ENCODE peak calls at places on chromosomes 12 and 14, in five cellular contexts. Y is H1, A is right lobe of liver, G is A549, L is ovary. H is an unnamed sample.

GRCh38 chr12:119710941-119711551 is 43.1 kb downstream of the PRKAB1 start:
- DNase-seq in Y (no peak), L (no peak), G (no peak), A (no peak), H (no peak)

GRCh38 chr12:54587315-54587821 is 1.1 kb downstream of the PPP1R1A start:
- DNase-seq in L (peak), Y (no peak), G (peak), A (peak), H (no peak)

GRCh38 chr12:123705935-123706334 is 6.2 kb upstream of the ATP6V0A2 start:
- DNase-seq in Y (no peak), L (no peak), G (peak), A (no peak), H (no peak)

GRCh38 chr12:11875414-11875935 is 195.3 kb upstream of the BCL2L14 start:
- DNase-seq in G (no peak), Y (no peak), L (no peak), A (no peak), H (no peak)

GRCh38 chr12:50110127-50110761 is 1.8 kb upstream of the COX14 start:
- DNase-seq in L (no peak), G (peak), A (peak), Y (peak), H (no peak)

GRCh38 chr12:102326987-102327386 is 129.4 kb upstream of the PMCH start:
- DNase-seq in A (no peak), G (no peak), L (no peak), Y (no peak), H (no peak)

GRCh38 chr12:32025906-32026305 is 66.7 kb downstream of the RESF1 start:
- DNase-seq in G (no peak), L (no peak), A (no peak), Y (no peak), H (no peak)

GRCh38 chr12:10135126-10135525 is 5.1 kb upstream of the CLEC7A start:
- DNase-seq in L (no peak), Y (no peak), G (no peak), A (no peak), H (no peak)

GRCh38 chr12:124391340-124392261 is 96.7 kb downstream of the RFLNA start:
- DNase-seq in G (peak), A (peak), L (peak), Y (no peak), H (peak)

GRCh38 chr14:99281396-99281795 is 9.4 kb upstream of the BCL11B start:
- DNase-seq in G (no peak), L (no peak), A (no peak), Y (peak), H (no peak)

GRCh38 chr14:99282261-99283050 is 10.5 kb upstream of the BCL11B start:
- DNase-seq in A (no peak), G (no peak), Y (peak), L (no peak), H (no peak)

GRCh38 chr14:99278836-99279235 is 6.8 kb upstream of the BCL11B start:
- DNase-seq in L (no peak), A (no peak), G (no peak), Y (no peak), H (no peak)

GRCh38 chr14:99280041-99280731 is 8.2 kb upstream of the BCL11B start:
- DNase-seq in L (no peak), Y (peak), G (no peak), A (no peak), H (no peak)

DNA sequence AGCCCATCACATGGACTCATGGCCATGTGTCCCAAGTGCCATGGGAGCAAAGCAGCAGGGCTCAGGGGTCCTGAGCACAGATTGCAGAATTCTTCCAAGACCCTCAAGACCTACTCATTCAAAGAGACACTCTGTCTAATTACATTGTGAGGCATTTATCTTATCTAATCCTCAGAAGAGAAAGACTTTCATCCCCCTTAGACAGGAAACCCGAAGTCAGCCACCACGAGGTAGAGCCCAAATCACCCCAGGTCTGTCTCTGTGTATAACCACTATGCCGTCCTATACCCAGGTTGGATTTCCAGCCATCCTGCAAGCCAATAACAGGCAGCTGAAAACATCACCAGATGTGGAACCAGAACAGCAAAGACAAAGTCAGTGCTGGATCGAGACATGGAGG is 8.9 kb upstream of the BCL11B start:
- DNase-seq in A (no peak), L (no peak), G (no peak), Y (no peak), H (no peak)
- TF ChIP-seq CTCF in A (no peak), L (no peak), G (no peak), Y (no peak), H (no peak)

GRCh38 chr12:47039756-47040155 is 39.7 kb upstream of the PCED1B start:
- DNase-seq in G (peak), L (no peak), A (no peak), Y (no peak), H (no peak)

GRCh38 chr12:47039079-47039478 is 40.3 kb upstream of the PCED1B start:
- DNase-seq in A (no peak), L (no peak), Y (no peak), G (peak), H (no peak)

GRCh38 chr12:47035459-47035858 is 44.0 kb upstream of the PCED1B start:
- DNase-seq in A (no peak), G (peak), Y (no peak), L (no peak), H (no peak)

GRCh38 chr12:47041327-47041726 is 38.1 kb upstream of the PCED1B start:
- DNase-seq in Y (no peak), A (no peak), L (no peak), G (no peak), H (no peak)

GRCh38 chr12:47038270-47038748 is 41.1 kb upstream of the PCED1B start:
- DNase-seq in A (no peak), Y (no peak), G (peak), L (no peak), H (no peak)
- TF ChIP-seq POLR2A in A (no peak), Y (no peak), G (no peak), L (no peak), H (no peak)

DNA sequence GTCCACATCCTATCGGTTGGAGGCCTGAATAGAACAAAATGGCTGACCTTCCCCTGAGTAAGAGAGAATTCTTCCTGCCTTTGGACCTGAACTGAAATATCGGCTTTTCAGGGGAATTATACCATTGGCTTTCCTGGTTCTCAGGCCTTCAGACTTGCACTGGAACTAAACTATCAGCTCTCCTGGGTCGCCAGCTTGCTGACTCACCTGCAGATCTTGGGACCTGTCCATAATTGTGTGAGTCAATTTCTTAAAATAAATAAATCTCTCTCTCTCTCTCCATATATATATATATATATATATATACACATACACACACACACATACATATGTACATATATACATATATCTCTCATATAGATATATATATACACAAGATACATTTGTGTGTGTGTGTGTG is 41.6 kb downstream of the KCNK10 start:
- DNase-seq in L (no peak), A (no peak), Y (no peak), G (no peak), H (no peak)
- H3K4me3 ChIP-seq in L (no peak), A (no peak), Y (no peak), G (no peak), H (no peak)

GRCh38 chr14:94005324-94005723 is 8.2 kb downstream of the CCDC197 start:
- DNase-seq in A (no peak), Y (no peak), G (no peak), L (no peak), H (no peak)
- TF ChIP-seq CTCF in A (no peak), Y (peak), G (no peak), L (no peak), H (no peak)

GRCh38 chr14:104968541-104969401 is 9.4 kb downstream of the AHNAK2 start:
- DNase-seq in A (peak), L (peak), Y (no peak), G (peak), H (peak)

GRCh38 chr14:104971447-104972240 is 6.5 kb downstream of the AHNAK2 start:
- DNase-seq in L (peak), G (no peak), A (peak), Y (no peak), H (peak)

GRCh38 chr14:104969741-104970230 is 8.4 kb downstream of the AHNAK2 start:
- DNase-seq in G (no peak), L (peak), Y (no peak), A (peak), H (no peak)

GRCh38 chr14:104972301-104973211 is 5.6 kb downstream of the AHNAK2 start:
- DNase-seq in A (peak), G (peak), L (peak), Y (no peak), H (peak)

DNA sequence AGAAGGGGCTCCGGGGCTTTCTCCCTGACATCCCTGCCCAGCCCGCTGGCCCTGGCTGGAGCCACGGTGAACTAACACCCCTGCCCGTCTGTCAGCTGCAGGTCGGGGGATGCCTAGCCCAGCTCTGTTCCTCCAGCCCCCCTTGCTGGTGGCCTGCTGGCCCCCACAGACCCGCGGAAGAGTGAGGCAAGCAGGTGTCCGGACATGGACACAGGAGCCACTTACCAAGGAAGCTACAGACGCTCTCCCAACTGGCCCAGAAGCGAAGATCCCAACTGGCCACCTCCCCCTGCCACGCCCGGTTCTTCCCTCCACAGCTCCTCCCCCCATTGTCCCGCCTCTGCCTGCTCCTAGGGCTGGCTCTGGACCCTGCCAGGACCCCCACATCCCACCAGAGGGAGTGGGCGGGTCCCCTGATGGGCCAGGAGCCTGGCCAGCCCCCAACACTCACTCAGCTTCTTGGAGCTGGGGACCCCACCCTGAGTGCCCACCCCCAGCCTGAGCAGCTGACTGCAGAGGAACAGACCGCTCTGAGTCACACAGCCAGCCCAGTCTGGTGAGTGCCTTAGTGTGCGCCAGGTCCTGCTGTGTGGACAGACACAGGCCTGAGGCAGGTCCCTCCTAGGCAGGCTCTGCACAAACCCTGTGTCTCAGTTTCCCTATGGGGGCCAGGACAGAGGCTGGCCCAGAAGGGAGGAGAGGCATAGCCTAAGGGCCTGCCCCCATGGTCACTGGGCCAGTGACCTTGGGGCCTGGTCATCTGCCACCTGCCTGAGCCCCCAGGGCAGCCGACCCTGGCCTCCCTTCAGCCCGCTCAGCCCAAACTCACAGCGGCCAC is 7.7 kb downstream of the AHNAK2 start:
- DNase-seq in G (peak), Y (no peak), L (peak), A (peak), H (peak)
- TF ChIP-seq POLR2A in G (peak), Y (no peak), L (no peak), A (no peak), H (no peak)

GRCh38 chr12:5441497-5442236 is 9.8 kb downstream of the NTF3 start:
- DNase-seq in A (no peak), L (no peak), Y (no peak), G (no peak), H (no peak)

GRCh38 chr12:5439788-5440300 is 7.9 kb downstream of the NTF3 start:
- DNase-seq in L (no peak), A (no peak), Y (no peak), G (no peak), H (no peak)

GRCh38 chr12:5442251-5443006 is 10.5 kb downstream of the NTF3 start:
- DNase-seq in Y (no peak), G (peak), A (no peak), L (no peak), H (no peak)

GRCh38 chr12:5439333-5439732 is 7.4 kb downstream of the NTF3 start:
- DNase-seq in G (no peak), Y (no peak), L (no peak), A (no peak), H (no peak)

DNA sequence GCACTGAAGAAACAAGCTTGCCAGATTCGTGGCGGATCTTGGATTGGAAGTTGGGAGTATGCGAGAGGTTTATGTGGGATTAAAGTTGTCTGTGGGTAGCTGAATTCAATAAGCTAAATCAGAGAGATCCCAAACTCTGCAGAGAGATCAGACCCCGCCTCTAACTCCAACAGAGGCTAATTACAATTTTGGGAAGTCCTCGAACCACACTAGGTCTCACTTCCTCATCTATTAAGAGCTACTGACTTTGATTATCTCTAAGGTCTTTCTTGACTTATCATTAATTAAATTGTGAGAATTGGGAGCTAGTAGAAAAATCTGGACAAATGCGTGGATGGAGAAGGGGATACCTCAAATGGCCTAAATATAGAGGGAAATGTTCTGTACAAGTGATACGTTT is 9.1 kb downstream of the NTF3 start:
- DNase-seq in L (no peak), A (no peak), G (no peak), Y (no peak), H (no peak)
- H3K4me3 ChIP-seq in L (no peak), A (no peak), G (no peak), Y (no peak), H (no peak)

DNA sequence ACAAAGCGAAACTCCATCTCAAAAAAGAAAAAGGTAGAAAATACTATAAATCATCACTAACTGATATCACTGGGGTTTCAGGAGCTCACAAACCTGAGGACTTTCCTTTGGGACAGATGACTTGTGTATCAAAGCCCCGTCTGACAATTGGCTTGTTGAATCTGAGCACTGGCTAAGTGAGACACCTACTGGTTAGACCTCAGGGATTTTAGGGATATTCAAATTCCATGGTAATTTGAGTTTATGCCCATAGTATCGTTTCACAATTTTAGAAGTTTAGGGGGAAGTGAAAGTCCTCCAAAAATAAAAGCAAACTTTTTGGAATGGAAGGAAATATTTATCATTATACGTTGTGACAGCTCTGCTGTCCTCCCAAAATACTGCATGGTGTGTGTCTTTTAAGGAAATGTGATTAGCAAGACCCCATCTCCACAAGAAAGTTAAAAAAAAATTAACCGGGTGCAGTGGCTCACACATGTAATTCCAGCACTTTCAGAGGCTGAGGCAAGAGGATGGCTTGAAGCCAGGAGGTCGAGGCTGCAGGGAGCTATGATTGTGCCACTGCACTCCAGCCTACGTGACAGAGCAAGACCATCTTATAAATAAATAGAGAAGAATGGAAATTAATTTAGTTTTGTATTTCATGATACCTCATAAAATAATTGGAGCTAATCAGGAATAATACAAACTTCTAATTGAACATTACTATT is 49.2 kb downstream of the FBXL14 start:
- DNase-seq in Y (no peak), A (no peak), G (peak), L (no peak), H (no peak)
- TF ChIP-seq CTCF in Y (no peak), A (peak), G (peak), L (no peak), H (no peak)